ENCODE peak calls at places on chromosomes 16 and 17, in five cellular contexts. One of them, this sample, is unnamed.
A peak's percentile ranks its signal among the peaks of the same experiment; 100 is the strongest.

GRCh38 chr17:6041261-6041660 is 28.9 kb upstream of the WSCD1 start:
- DNase-seq in mammary epithelial cell: no peak
- DNase-seq in BJ: no peak
- DNase-seq in progenitor cell of endocrine pancreas: no peak
- DNase-seq in fibroblast of mammary gland: no peak
- DNase-seq in this sample: no peak

GRCh38 chr16:12611916-12612597 is 191.6 kb downstream of the CPPED1 start:
- DNase-seq in progenitor cell of endocrine pancreas: no peak
- DNase-seq in BJ: no peak
- DNase-seq in fibroblast of mammary gland: no peak
- DNase-seq in mammary epithelial cell: no peak
- DNase-seq in this sample: no peak

GRCh38 chr16:86033016-86033474 is 134.1 kb downstream of the IRF8 start:
- DNase-seq in BJ: no peak
- DNase-seq in fibroblast of mammary gland: no peak
- DNase-seq in progenitor cell of endocrine pancreas: no peak
- DNase-seq in mammary epithelial cell: no peak
- DNase-seq in this sample: no peak

GRCh38 chr16:80084614-80085013 is 456.2 kb upstream of the DYNLRB2 start:
- DNase-seq in mammary epithelial cell: peak; percentile 57
- DNase-seq in fibroblast of mammary gland: peak; percentile 26
- DNase-seq in progenitor cell of endocrine pancreas: no peak
- DNase-seq in BJ: no peak
- DNase-seq in this sample: no peak

GRCh38 chr16:81531415-81531814 is 86.8 kb downstream of the CMIP start:
- DNase-seq in mammary epithelial cell: peak; percentile 100
- DNase-seq in progenitor cell of endocrine pancreas: no peak
- DNase-seq in fibroblast of mammary gland: peak; percentile 28
- DNase-seq in BJ: no peak
- DNase-seq in this sample: no peak

GRCh38 chr17:5424909-5425308 is 4.9 kb downstream of the RPAIN start:
- DNase-seq in progenitor cell of endocrine pancreas: no peak
- DNase-seq in BJ: no peak
- DNase-seq in fibroblast of mammary gland: no peak
- DNase-seq in mammary epithelial cell: no peak
- DNase-seq in this sample: no peak

GRCh38 chr17:78493455-78494188 is 83.6 kb downstream of the DNAH17 start:
- DNase-seq in mammary epithelial cell: no peak
- DNase-seq in progenitor cell of endocrine pancreas: no peak
- DNase-seq in fibroblast of mammary gland: no peak
- DNase-seq in BJ: no peak
- DNase-seq in this sample: no peak

GRCh38 chr17:236641-237405 is 55.4 kb upstream of the DOC2B start:
- DNase-seq in fibroblast of mammary gland: no peak
- DNase-seq in progenitor cell of endocrine pancreas: no peak
- DNase-seq in BJ: no peak
- DNase-seq in mammary epithelial cell: no peak
- DNase-seq in this sample: no peak

GRCh38 chr16:4891886-4892216 is 44.6 kb downstream of the UBN1 start:
- DNase-seq in fibroblast of mammary gland: no peak
- DNase-seq in progenitor cell of endocrine pancreas: no peak
- DNase-seq in mammary epithelial cell: no peak
- DNase-seq in BJ: no peak
- DNase-seq in this sample: no peak

GRCh38 chr17:691423-691822 is 23.2 kb downstream of the VPS53 start:
- DNase-seq in progenitor cell of endocrine pancreas: no peak
- DNase-seq in BJ: peak; percentile 58
- DNase-seq in fibroblast of mammary gland: peak; percentile 65
- DNase-seq in mammary epithelial cell: peak; percentile 93
- DNase-seq in this sample: no peak

GRCh38 chr17:43140396-43141332 is 15.5 kb upstream of the BRCA1 start:
- DNase-seq in progenitor cell of endocrine pancreas: no peak
- DNase-seq in BJ: no peak
- DNase-seq in fibroblast of mammary gland: no peak
- DNase-seq in mammary epithelial cell: no peak
- DNase-seq in this sample: no peak

GRCh38 chr16:9955677-9956076 is 226.6 kb downstream of the GRIN2A start:
- DNase-seq in BJ: no peak
- DNase-seq in fibroblast of mammary gland: no peak
- DNase-seq in progenitor cell of endocrine pancreas: no peak
- DNase-seq in mammary epithelial cell: no peak
- DNase-seq in this sample: no peak

GRCh38 chr16:27365142-27366089 is 36.6 kb upstream of the IL21R start:
- DNase-seq in mammary epithelial cell: peak; percentile 95
- DNase-seq in progenitor cell of endocrine pancreas: no peak
- DNase-seq in BJ: no peak
- DNase-seq in fibroblast of mammary gland: peak; percentile 67
- DNase-seq in this sample: no peak

DNA sequence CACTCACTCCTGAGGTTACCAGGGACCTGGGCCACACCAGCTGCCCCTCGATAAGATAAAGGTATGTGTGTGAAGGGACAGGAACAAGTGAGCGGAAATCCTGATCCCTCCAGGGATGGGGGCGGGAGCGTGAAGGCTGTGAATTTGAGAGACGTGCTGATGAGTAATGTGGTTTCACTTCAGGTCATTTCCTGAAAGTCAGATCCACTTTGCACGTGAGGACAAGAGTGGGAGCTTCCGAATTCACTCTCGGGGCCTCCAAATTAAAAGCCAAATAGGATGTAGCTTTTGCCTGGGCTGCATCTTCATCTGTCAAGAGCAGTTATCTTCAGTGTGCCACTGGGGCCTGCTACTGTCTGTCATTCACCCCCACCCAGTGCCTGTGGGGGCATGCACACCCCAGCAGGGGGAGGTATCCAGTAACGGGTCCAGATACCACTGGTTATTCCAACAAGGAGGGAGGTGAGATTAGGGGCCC is 87.4 kb upstream of the LHX1 start:
- DNase-seq in BJ: peak; percentile 11
- DNase-seq in progenitor cell of endocrine pancreas: no peak
- DNase-seq in fibroblast of mammary gland: peak; percentile 62
- DNase-seq in mammary epithelial cell: peak; percentile 58
- DNase-seq in this sample: no peak
- TF ChIP-seq CTCF in BJ: peak; percentile 19
- TF ChIP-seq CTCF in progenitor cell of endocrine pancreas: no peak
- TF ChIP-seq CTCF in fibroblast of mammary gland: no peak
- TF ChIP-seq CTCF in mammary epithelial cell: peak; percentile 15
- TF ChIP-seq CTCF in this sample: no peak

DNA sequence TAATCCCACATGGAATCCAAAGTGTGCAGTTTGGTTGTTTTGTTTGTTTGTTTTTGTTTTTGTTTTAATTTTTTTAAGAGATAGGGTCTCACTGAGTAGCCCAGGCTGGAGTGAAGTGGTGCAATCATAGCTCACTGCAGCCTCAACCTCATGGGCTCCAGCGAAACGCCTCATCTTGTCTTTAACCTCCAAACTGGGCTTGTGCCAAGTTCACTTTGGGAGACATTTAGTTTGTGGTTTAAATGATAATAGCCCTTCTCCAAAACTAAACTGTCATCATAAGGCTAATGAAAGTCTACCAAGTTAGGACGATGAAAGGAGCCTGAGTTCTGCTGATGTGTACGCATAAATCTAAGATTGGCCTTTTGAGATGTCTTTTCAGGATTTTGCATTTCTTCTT is 6.5 kb upstream of the CARD14 start:
- DNase-seq in progenitor cell of endocrine pancreas: no peak
- DNase-seq in BJ: no peak
- DNase-seq in fibroblast of mammary gland: peak; percentile 29
- DNase-seq in mammary epithelial cell: no peak
- DNase-seq in this sample: no peak
- TF ChIP-seq CTCF in progenitor cell of endocrine pancreas: no peak
- TF ChIP-seq CTCF in BJ: no peak
- TF ChIP-seq CTCF in fibroblast of mammary gland: no peak
- TF ChIP-seq CTCF in mammary epithelial cell: no peak
- TF ChIP-seq CTCF in this sample: no peak

GRCh38 chr16:57534881-57535658 is 1.3 kb downstream of the CCDC102A start:
- DNase-seq in mammary epithelial cell: no peak
- DNase-seq in fibroblast of mammary gland: no peak
- DNase-seq in BJ: no peak
- DNase-seq in progenitor cell of endocrine pancreas: no peak
- DNase-seq in this sample: no peak
- TF ChIP-seq CTCF in mammary epithelial cell: no peak
- TF ChIP-seq CTCF in fibroblast of mammary gland: no peak
- TF ChIP-seq CTCF in BJ: no peak
- TF ChIP-seq CTCF in progenitor cell of endocrine pancreas: no peak
- TF ChIP-seq CTCF in this sample: no peak

DNA sequence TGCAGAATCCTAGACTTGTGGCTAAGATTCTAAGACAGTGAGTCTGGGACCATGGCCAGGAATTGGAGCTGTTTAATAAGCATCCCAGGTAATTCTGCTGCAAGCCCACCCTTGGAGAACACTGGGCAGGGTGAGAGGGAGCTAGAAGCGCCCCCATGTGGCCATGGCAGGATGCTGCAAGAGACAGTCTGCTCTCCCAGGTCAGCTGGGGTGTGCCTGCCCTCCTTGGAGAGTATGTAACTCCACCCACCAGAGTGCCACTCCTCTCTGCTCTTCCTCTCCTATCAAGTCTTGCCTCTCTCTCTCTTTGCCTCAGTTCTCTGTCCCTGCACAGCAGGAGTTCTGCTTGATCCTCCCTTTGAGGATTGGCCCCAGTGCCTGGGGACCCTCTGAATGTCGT is 14.9 kb downstream of the RCVRN start:
- DNase-seq in progenitor cell of endocrine pancreas: peak; percentile 20
- DNase-seq in mammary epithelial cell: no peak
- DNase-seq in fibroblast of mammary gland: peak; percentile 34
- DNase-seq in BJ: no peak
- DNase-seq in this sample: no peak
- TF ChIP-seq CTCF in progenitor cell of endocrine pancreas: peak; percentile 63
- TF ChIP-seq CTCF in mammary epithelial cell: peak; percentile 36
- TF ChIP-seq CTCF in fibroblast of mammary gland: peak; percentile 66
- TF ChIP-seq CTCF in BJ: peak; percentile 56
- TF ChIP-seq CTCF in this sample: peak; percentile 30

GRCh38 chr17:73365203-73365933 is 53.6 kb upstream of the CDC42EP4 start:
- DNase-seq in fibroblast of mammary gland: no peak
- DNase-seq in mammary epithelial cell: no peak
- DNase-seq in BJ: no peak
- DNase-seq in progenitor cell of endocrine pancreas: no peak
- DNase-seq in this sample: no peak
- TF ChIP-seq CTCF in fibroblast of mammary gland: no peak
- TF ChIP-seq CTCF in mammary epithelial cell: no peak
- TF ChIP-seq CTCF in BJ: no peak
- TF ChIP-seq CTCF in progenitor cell of endocrine pancreas: no peak
- TF ChIP-seq CTCF in this sample: no peak

GRCh38 chr16:58107228-58107627 is 22.0 kb downstream of the CFAP20 start:
- DNase-seq in progenitor cell of endocrine pancreas: no peak
- DNase-seq in mammary epithelial cell: no peak
- DNase-seq in BJ: no peak
- DNase-seq in fibroblast of mammary gland: no peak
- DNase-seq in this sample: no peak
- TF ChIP-seq CTCF in progenitor cell of endocrine pancreas: peak; percentile 34
- TF ChIP-seq CTCF in mammary epithelial cell: no peak
- TF ChIP-seq CTCF in BJ: no peak
- TF ChIP-seq CTCF in fibroblast of mammary gland: no peak
- TF ChIP-seq CTCF in this sample: no peak